ENCODE peak calls at places on chromosome 10, in ten cellular contexts. Z is GM23338, N is kidney epithelial cell, V is dorsolateral prefrontal cortex, J is PC-3, H is bronchial epithelial cell, D is fibroblast of mammary gland, U is OCI-LY7, Q is psoas muscle, B is GM06990. X is an unnamed sample.

GRCh38 chr10:97320480-97321031 is 1.5 kb downstream of the FRAT1 start:
- DNase-seq in Z (peak), N (no peak), V (peak), J (no peak), H (no peak), D (no peak), U (no peak), Q (peak), B (no peak), X (no peak)

GRCh38 chr10:79162861-79163662 is 94.3 kb downstream of the ZMIZ1 start:
- DNase-seq in Z (no peak), N (no peak), V (no peak), J (peak), H (peak), D (peak), U (no peak), Q (peak), B (no peak), X (peak)

GRCh38 chr10:132735923-132736391 is 50.0 kb downstream of the NKX6-2 start:
- DNase-seq in Z (no peak), N (no peak), V (peak), J (no peak), H (no peak), D (no peak), U (no peak), Q (no peak), B (no peak), X (no peak)

GRCh38 chr10:28181478-28182096 is 121.3 kb downstream of the MPP7 start:
- DNase-seq in Z (no peak), N (no peak), V (no peak), J (peak), H (no peak), D (peak), U (no peak), Q (no peak), B (no peak), X (no peak)

GRCh38 chr10:59807629-59808620 is 54.7 kb upstream of the MRLN start:
- DNase-seq in Z (no peak), N (no peak), V (no peak), J (no peak), H (no peak), D (no peak), U (no peak), Q (peak), B (no peak), X (no peak)

GRCh38 chr10:54900584-54900983 is 99.6 kb upstream of the PCDH15 start:
- DNase-seq in Z (no peak), N (no peak), V (no peak), J (no peak), H (no peak), D (no peak), U (no peak), Q (no peak), B (no peak), X (no peak)

GRCh38 chr10:6232846-6233724 is 30.4 kb downstream of the PFKFB3 start:
- DNase-seq in Z (no peak), N (no peak), V (peak), J (no peak), H (no peak), D (no peak), U (no peak), Q (no peak), B (no peak), X (no peak)

GRCh38 chr10:25556457-25556856 is 377.6 kb upstream of the MYO3A start:
- DNase-seq in Z (no peak), N (peak), V (no peak), J (peak), H (peak), D (peak), U (no peak), Q (no peak), B (no peak), X (peak)

GRCh38 chr10:89224697-89225443 is 17.8 kb upstream of the CH25H start:
- DNase-seq in Z (no peak), N (no peak), V (no peak), J (no peak), H (no peak), D (no peak), U (no peak), Q (no peak), B (no peak), X (no peak)

GRCh38 chr10:73413108-73413527 is 740 bp downstream of the ANXA7 start:
- DNase-seq in Z (peak), N (no peak), V (peak), J (peak), H (peak), D (no peak), U (peak), Q (peak), B (no peak), X (peak)

GRCh38 chr10:100930368-100930767 is 17.6 kb downstream of the SLF2 start:
- DNase-seq in Z (peak), N (no peak), V (no peak), J (no peak), H (no peak), D (no peak), U (no peak), Q (no peak), B (no peak), X (no peak)

GRCh38 chr10:21020545-21020944 is 123.4 kb upstream of the NEBL start:
- DNase-seq in Z (peak), N (no peak), V (no peak), J (peak), H (no peak), D (peak), U (peak), Q (no peak), B (peak), X (peak)

GRCh38 chr10:54800677-54801480 is at the start of gene PCDH15:
- DNase-seq in Z (peak), N (peak), V (peak), J (peak), H (peak), D (peak), U (peak), Q (no peak), B (no peak), X (peak)

GRCh38 chr10:66888237-66888636 is 37.6 kb upstream of the LRRTM3 start:
- DNase-seq in Z (no peak), N (no peak), V (no peak), J (peak), H (peak), D (no peak), U (no peak), Q (no peak), B (no peak), X (no peak)

GRCh38 chr10:51667992-51668689 is 31.3 kb downstream of the CSTF2T start:
- DNase-seq in Z (no peak), N (no peak), V (no peak), J (peak), H (peak), D (peak), U (no peak), Q (no peak), B (no peak), X (no peak)

GRCh38 chr10:34049887-34050286 is 715.4 kb upstream of the NRP1 start:
- DNase-seq in Z (no peak), N (peak), V (no peak), J (peak), H (peak), D (peak), U (no peak), Q (no peak), B (no peak), X (peak)

GRCh38 chr10:605632-606325 is 83.7 kb downstream of the DIP2C start:
- DNase-seq in Z (no peak), N (no peak), V (no peak), J (no peak), H (no peak), D (no peak), U (no peak), Q (no peak), B (no peak), X (no peak)

GRCh38 chr10:4498763-4499251 is 327.2 kb upstream of the AKR1E2 start:
- DNase-seq in Z (no peak), N (no peak), V (no peak), J (peak), H (peak), D (peak), U (no peak), Q (no peak), B (no peak), X (peak)

GRCh38 chr10:36771725-36772124 is 353.7 kb upstream of the ANKRD30A start:
- DNase-seq in Z (no peak), N (no peak), V (no peak), J (no peak), H (no peak), D (no peak), U (no peak), Q (no peak), B (no peak), X (no peak)

GRCh38 chr10:125086716-125087115 is 73.6 kb downstream of the CTBP2 start:
- DNase-seq in Z (no peak), N (no peak), V (no peak), J (no peak), H (no peak), D (no peak), U (no peak), Q (peak), B (no peak), X (no peak)

GRCh38 chr10:111511751-111512150 is 434.9 kb downstream of the ADRA2A start:
- DNase-seq in Z (peak), N (no peak), V (no peak), J (no peak), H (no peak), D (no peak), U (no peak), Q (no peak), B (no peak), X (no peak)

GRCh38 chr10:44974628-44975431 is 3.8 kb downstream of the DEPP1 start:
- DNase-seq in Z (peak), N (no peak), V (peak), J (peak), H (peak), D (peak), U (peak), Q (peak), B (peak), X (peak)

GRCh38 chr10:36157486-36157885 is 515.4 kb upstream of the FZD8 start:
- DNase-seq in Z (no peak), N (no peak), V (no peak), J (no peak), H (no peak), D (no peak), U (no peak), Q (no peak), B (no peak), X (no peak)

GRCh38 chr10:15197911-15198310 is 29.4 kb upstream of the NMT2 start:
- DNase-seq in Z (no peak), N (no peak), V (no peak), J (no peak), H (no peak), D (no peak), U (no peak), Q (no peak), B (no peak), X (no peak)

GRCh38 chr10:15200626-15201025 is 32.1 kb upstream of the NMT2 start:
- DNase-seq in Z (peak), N (peak), V (no peak), J (peak), H (peak), D (peak), U (no peak), Q (no peak), B (no peak), X (peak)

GRCh38 chr10:15197276-15197675 is 28.8 kb upstream of the NMT2 start:
- DNase-seq in Z (no peak), N (no peak), V (no peak), J (peak), H (no peak), D (peak), U (no peak), Q (no peak), B (no peak), X (no peak)

GRCh38 chr10:15201589-15202300 is 33.3 kb upstream of the NMT2 start:
- DNase-seq in Z (no peak), N (peak), V (no peak), J (peak), H (peak), D (peak), U (no peak), Q (no peak), B (no peak), X (peak)

GRCh38 chr10:15196335-15196834 is 27.9 kb upstream of the NMT2 start:
- DNase-seq in Z (no peak), N (no peak), V (no peak), J (no peak), H (no peak), D (no peak), U (no peak), Q (no peak), B (no peak), X (no peak)
- H3K4me3 ChIP-seq in Z (peak), N (no peak), V (no peak), J (no peak), H (no peak), D (no peak), U (no peak), Q (peak), B (no peak), X (no peak)

GRCh38 chr10:70618663-70619062 is 16.1 kb upstream of the PRF1 start:
- DNase-seq in Z (no peak), N (no peak), V (no peak), J (no peak), H (no peak), D (no peak), U (no peak), Q (no peak), B (no peak), X (no peak)

GRCh38 chr10:70621497-70622078 is 19.0 kb upstream of the PRF1 start:
- DNase-seq in Z (no peak), N (no peak), V (no peak), J (no peak), H (no peak), D (no peak), U (no peak), Q (no peak), B (no peak), X (no peak)

GRCh38 chr10:70620020-70620289 is 17.4 kb upstream of the PRF1 start:
- DNase-seq in Z (peak), N (no peak), V (no peak), J (no peak), H (no peak), D (no peak), U (no peak), Q (no peak), B (no peak), X (no peak)

GRCh38 chr10:70617798-70618568 is 15.4 kb upstream of the PRF1 start:
- DNase-seq in Z (no peak), N (peak), V (no peak), J (peak), H (peak), D (peak), U (no peak), Q (no peak), B (no peak), X (peak)

DNA sequence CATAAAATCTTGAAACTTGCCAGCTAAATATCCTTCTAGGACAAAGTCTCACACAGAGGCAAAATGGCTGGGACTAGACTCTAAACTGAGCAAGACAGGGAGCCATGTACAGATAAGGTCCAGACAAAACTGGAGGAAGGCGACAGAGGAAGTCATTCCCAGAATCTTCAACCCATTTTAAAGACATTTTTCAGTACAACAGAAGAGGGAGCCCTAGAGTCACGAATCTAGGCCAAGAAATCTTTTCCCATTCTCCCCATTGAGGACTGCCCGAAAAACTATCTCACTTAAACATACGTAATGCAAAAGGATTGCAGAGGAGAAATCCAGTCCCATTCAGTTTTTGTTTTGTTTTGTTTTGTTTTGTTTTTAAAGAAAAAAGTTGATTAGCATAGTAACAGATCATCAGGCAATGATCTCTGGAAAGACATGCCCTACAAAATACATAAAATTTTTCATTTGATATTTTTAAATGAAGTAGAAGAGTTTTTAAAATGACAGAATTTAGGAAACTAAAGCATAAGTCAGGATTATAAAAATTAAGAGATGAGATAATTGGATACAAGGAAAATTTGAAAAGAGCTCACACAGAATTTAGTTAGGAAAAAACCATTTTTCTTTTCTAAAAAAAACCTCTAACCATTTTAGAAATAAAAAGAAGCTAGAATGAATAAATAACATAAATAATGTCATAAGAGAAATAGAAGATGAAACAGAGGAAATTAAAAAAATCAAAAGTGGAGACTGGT is 16.9 kb upstream of the PRF1 start:
- DNase-seq in Z (peak), N (no peak), V (no peak), J (peak), H (peak), D (peak), U (no peak), Q (no peak), B (no peak), X (peak)
- TF ChIP-seq CTCF in Z (peak), N (peak), V (peak), J (peak), H (peak), D (peak), U (peak), Q (no peak), B (peak), X (peak)

GRCh38 chr10:19847321-19847720 is 31.1 kb downstream of the PLXDC2 start:
- DNase-seq in Z (peak), N (peak), V (no peak), J (no peak), H (peak), D (peak), U (no peak), Q (no peak), B (no peak), X (peak)

GRCh38 chr10:19839090-19839489 is 22.9 kb downstream of the PLXDC2 start:
- DNase-seq in Z (no peak), N (no peak), V (no peak), J (no peak), H (no peak), D (no peak), U (no peak), Q (no peak), B (no peak), X (no peak)

GRCh38 chr10:19845963-19846362 is 29.7 kb downstream of the PLXDC2 start:
- DNase-seq in Z (no peak), N (no peak), V (no peak), J (peak), H (peak), D (peak), U (no peak), Q (no peak), B (no peak), X (peak)

GRCh38 chr10:19839552-19839951 is 23.3 kb downstream of the PLXDC2 start:
- DNase-seq in Z (no peak), N (no peak), V (no peak), J (no peak), H (no peak), D (no peak), U (no peak), Q (no peak), B (no peak), X (no peak)

GRCh38 chr10:19843487-19843886 is 27.3 kb downstream of the PLXDC2 start:
- DNase-seq in Z (no peak), N (no peak), V (no peak), J (no peak), H (no peak), D (peak), U (no peak), Q (no peak), B (no peak), X (no peak)
- H3K4me3 ChIP-seq in Z (peak), N (no peak), V (no peak), J (no peak), H (no peak), D (no peak), U (no peak), Q (no peak), B (no peak), X (no peak)

DNA sequence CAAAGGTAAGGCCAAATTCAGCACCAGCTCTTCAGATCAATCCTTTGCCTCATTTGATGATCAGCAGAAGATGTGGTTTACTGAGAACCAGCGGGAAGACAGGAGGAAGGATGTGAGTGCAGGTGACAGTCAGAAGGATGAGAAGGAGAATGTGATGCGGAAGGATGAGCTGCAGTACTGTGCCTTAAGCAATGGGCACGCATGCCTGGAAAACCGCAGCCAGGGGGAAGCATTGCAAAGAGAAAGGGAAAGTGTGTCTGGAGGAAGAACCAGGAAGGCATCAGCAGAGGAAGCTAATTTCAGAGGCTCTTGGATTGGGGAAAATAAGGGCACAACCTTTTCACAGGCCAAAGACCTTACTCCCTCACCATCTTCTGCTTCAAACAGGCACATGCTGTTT is 25.7 kb downstream of the C10orf71 start:
- DNase-seq in Z (peak), N (no peak), V (no peak), J (peak), H (no peak), D (no peak), U (no peak), Q (no peak), B (no peak), X (no peak)
- TF ChIP-seq CTCF in Z (peak), N (no peak), V (no peak), J (peak), H (no peak), D (no peak), U (no peak), Q (no peak), B (no peak), X (no peak)

DNA sequence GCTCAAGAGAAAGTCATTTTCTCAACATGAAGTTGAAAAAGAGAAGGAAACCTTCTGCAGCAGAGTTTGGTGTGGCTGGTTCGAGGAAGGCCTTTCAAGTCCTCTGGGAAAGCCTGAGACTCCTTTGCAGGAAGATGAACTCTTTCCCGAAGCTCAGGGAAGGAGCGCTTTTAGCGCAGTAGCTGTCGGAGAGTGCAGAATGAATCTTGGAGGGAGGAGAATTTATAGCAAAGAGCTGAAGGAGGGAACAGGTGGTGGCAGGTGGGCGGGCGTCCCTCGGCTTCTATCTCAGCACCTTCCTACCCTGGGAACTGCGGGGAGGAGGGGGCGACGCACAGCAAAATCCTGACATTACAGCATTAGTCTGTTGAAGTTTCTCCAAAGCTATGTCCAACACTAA is at the start of gene ATOH7:
- DNase-seq in Z (peak), N (no peak), V (peak), J (no peak), H (no peak), D (no peak), U (no peak), Q (no peak), B (no peak), X (no peak)
- H3K4me3 ChIP-seq in Z (peak), N (peak), V (peak), J (peak), H (peak), D (peak), U (peak), Q (peak), B (peak), X (peak)

DNA sequence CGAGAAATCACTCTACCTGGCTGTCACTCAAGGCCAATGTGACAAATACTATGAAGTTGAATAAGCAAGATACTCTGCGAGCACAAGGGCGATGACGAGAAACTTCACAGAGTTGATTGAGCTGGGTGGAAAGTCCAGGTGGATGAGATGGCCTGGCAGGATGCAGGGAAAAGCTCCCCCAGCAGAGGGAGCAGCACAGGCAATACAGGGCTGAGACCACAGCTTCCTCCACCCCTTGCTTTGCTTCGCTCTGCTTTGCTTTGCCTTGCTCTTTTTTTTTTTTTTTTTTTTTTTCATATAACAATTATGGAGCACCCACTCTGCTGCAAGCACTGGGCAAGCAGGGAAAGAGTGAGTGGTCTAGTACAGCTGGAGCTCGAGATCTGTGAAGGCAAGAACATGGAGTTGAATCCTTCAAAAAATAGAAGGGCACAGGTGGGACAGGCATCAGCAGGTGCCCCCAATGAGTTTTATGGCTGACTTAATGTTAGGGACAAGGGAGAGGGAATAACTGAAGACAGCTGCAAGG is 88.3 kb downstream of the CABCOCO1 start:
- DNase-seq in Z (peak), N (no peak), V (no peak), J (peak), H (peak), D (peak), U (peak), Q (peak), B (peak), X (peak)
- TF ChIP-seq CTCF in Z (peak), N (peak), V (peak), J (peak), H (peak), D (peak), U (peak), Q (peak), B (peak), X (peak)

GRCh38 chr10:121990015-121990677 is 1.2 kb downstream of the TACC2 start:
- DNase-seq in Z (no peak), N (no peak), V (no peak), J (no peak), H (no peak), D (no peak), U (no peak), Q (no peak), B (no peak), X (no peak)
- H3K4me3 ChIP-seq in Z (no peak), N (no peak), V (no peak), J (no peak), H (no peak), D (no peak), U (no peak), Q (peak), B (no peak), X (no peak)

X was measured in epithelial cell of esophagus.